ENCODE peak calls at places on chromosomes 3 and 15, in four cellular contexts. One of them, this sample, is unnamed.

GRCh38 chr3:112117826-112118571 is 15.0 kb downstream of the GCSAM start:
- DNase-seq in NCI-H1436: no peak
- DNase-seq in NCI-H774: no peak
- DNase-seq in HT1080: no peak
- DNase-seq in this sample: no peak

GRCh38 chr3:192155194-192155593 is 572.1 kb downstream of the FGF12 start:
- DNase-seq in NCI-H1436: no peak
- DNase-seq in NCI-H774: no peak
- DNase-seq in HT1080: no peak
- DNase-seq in this sample: no peak

GRCh38 chr15:57476533-57476975 is 100.2 kb downstream of the CGNL1 start:
- DNase-seq in NCI-H1436: no peak
- DNase-seq in NCI-H774: no peak
- DNase-seq in HT1080: peak; percentile 68
- DNase-seq in this sample: no peak

GRCh38 chr15:85533949-85534543 is 153.6 kb downstream of the AKAP13 start:
- DNase-seq in NCI-H1436: no peak
- DNase-seq in NCI-H774: no peak
- DNase-seq in HT1080: no peak
- DNase-seq in this sample: no peak

GRCh38 chr3:23668430-23668904 is 137.3 kb upstream of the UBE2E1 start:
- DNase-seq in NCI-H1436: no peak
- DNase-seq in NCI-H774: no peak
- DNase-seq in HT1080: peak; percentile 95
- DNase-seq in this sample: no peak

GRCh38 chr15:96440978-96441377 is 110.5 kb downstream of the NR2F2 start:
- DNase-seq in NCI-H1436: no peak
- DNase-seq in NCI-H774: no peak
- DNase-seq in HT1080: no peak
- DNase-seq in this sample: no peak

GRCh38 chr15:92599394-92599970 is 56.1 kb downstream of the FAM174B start:
- DNase-seq in NCI-H1436: no peak
- DNase-seq in NCI-H774: no peak
- DNase-seq in HT1080: peak; percentile 57
- DNase-seq in this sample: no peak

GRCh38 chr15:40278026-40278425 is 4.8 kb downstream of the ANKRD63 start:
- DNase-seq in NCI-H1436: no peak
- DNase-seq in NCI-H774: no peak
- DNase-seq in HT1080: no peak
- DNase-seq in this sample: no peak

GRCh38 chr3:131914090-131914691 is 120.6 kb downstream of the CPNE4 start:
- DNase-seq in NCI-H1436: no peak
- DNase-seq in NCI-H774: no peak
- DNase-seq in HT1080: no peak
- DNase-seq in this sample: no peak

GRCh38 chr15:52329150-52329549 is 33.5 kb upstream of the MYO5C start:
- DNase-seq in NCI-H1436: no peak
- DNase-seq in NCI-H774: no peak
- DNase-seq in HT1080: no peak
- DNase-seq in this sample: no peak

GRCh38 chr3:196568246-196569002 is at the start of the genes FBXO45 and WDR53:
- DNase-seq in NCI-H1436: peak; percentile 97
- DNase-seq in NCI-H774: peak; percentile 99
- DNase-seq in HT1080: peak; percentile 97
- DNase-seq in this sample: peak; percentile 97

GRCh38 chr3:81716870-81717509 is 44.5 kb downstream of the GBE1 start:
- DNase-seq in NCI-H1436: no peak
- DNase-seq in NCI-H774: peak; percentile 27
- DNase-seq in HT1080: no peak
- DNase-seq in this sample: no peak

GRCh38 chr15:60830479-60830878 is 351.5 kb upstream of the ICE2 start:
- DNase-seq in NCI-H1436: no peak
- DNase-seq in NCI-H774: no peak
- DNase-seq in HT1080: no peak
- DNase-seq in this sample: no peak

GRCh38 chr15:25734680-25735355 is 128.3 kb downstream of the ATP10A start:
- DNase-seq in NCI-H1436: no peak
- DNase-seq in NCI-H774: no peak
- DNase-seq in HT1080: peak; percentile 61
- DNase-seq in this sample: no peak

GRCh38 chr3:149971403-149972075 is 844 bp upstream of the PFN2 start:
- DNase-seq in NCI-H1436: peak; percentile 85
- DNase-seq in NCI-H774: peak; percentile 88
- DNase-seq in HT1080: peak; percentile 83
- DNase-seq in this sample: peak; percentile 97

GRCh38 chr15:41966920-41967465 is 5.4 kb downstream of the EHD4 start:
- DNase-seq in NCI-H1436: no peak
- DNase-seq in NCI-H774: no peak
- DNase-seq in HT1080: no peak
- DNase-seq in this sample: no peak

GRCh38 chr3:140206196-140207040 is 271.4 kb downstream of the CLSTN2 start:
- DNase-seq in NCI-H1436: peak; percentile 85
- DNase-seq in NCI-H774: no peak
- DNase-seq in HT1080: peak; percentile 60
- DNase-seq in this sample: peak; percentile 90

GRCh38 chr3:125433611-125434041 is 58.5 kb upstream of the ZNF148 start:
- DNase-seq in NCI-H1436: no peak
- DNase-seq in NCI-H774: no peak
- DNase-seq in HT1080: no peak
- DNase-seq in this sample: no peak

GRCh38 chr3:141425523-141426233 is 57.4 kb downstream of the ZBTB38 start:
- DNase-seq in NCI-H1436: no peak
- DNase-seq in NCI-H774: no peak
- DNase-seq in HT1080: no peak
- DNase-seq in this sample: no peak

GRCh38 chr15:97077930-97078329 is 747.4 kb downstream of the NR2F2 start:
- DNase-seq in NCI-H1436: no peak
- DNase-seq in NCI-H774: no peak
- DNase-seq in HT1080: no peak
- DNase-seq in this sample: no peak

GRCh38 chr3:55687526-55687925 is 200.4 kb upstream of the WNT5A start:
- DNase-seq in NCI-H1436: no peak
- DNase-seq in NCI-H774: no peak
- DNase-seq in HT1080: no peak
- DNase-seq in this sample: no peak

GRCh38 chr3:122010506-122010905 is 11.5 kb downstream of the ILDR1 start:
- DNase-seq in NCI-H1436: no peak
- DNase-seq in NCI-H774: no peak
- DNase-seq in HT1080: no peak
- DNase-seq in this sample: no peak

GRCh38 chr3:123723527-123724168 is 138.8 kb upstream of the HACD2 start:
- DNase-seq in NCI-H1436: peak; percentile 72
- DNase-seq in NCI-H774: peak; percentile 39
- DNase-seq in HT1080: peak; percentile 84
- DNase-seq in this sample: peak; percentile 88

GRCh38 chr15:36784717-36785116 is 205.3 kb downstream of the CDIN1 start:
- DNase-seq in NCI-H1436: no peak
- DNase-seq in NCI-H774: no peak
- DNase-seq in HT1080: no peak
- DNase-seq in this sample: no peak

GRCh38 chr3:194333212-194333980 is 17.7 kb downstream of the CPN2 start:
- DNase-seq in NCI-H1436: no peak
- DNase-seq in NCI-H774: no peak
- DNase-seq in HT1080: peak; percentile 88
- DNase-seq in this sample: no peak

GRCh38 chr3:126350502-126351085 is 6.6 kb downstream of the KLF15 start:
- DNase-seq in NCI-H1436: no peak
- DNase-seq in NCI-H774: no peak
- DNase-seq in HT1080: no peak
- DNase-seq in this sample: no peak

GRCh38 chr3:23696842-23697241 is 108.9 kb upstream of the UBE2E1 start:
- DNase-seq in NCI-H1436: no peak
- DNase-seq in NCI-H774: no peak
- DNase-seq in HT1080: no peak
- DNase-seq in this sample: no peak

GRCh38 chr3:14602804-14603644 is 48.5 kb upstream of the CCDC174 start:
- DNase-seq in NCI-H1436: no peak
- DNase-seq in NCI-H774: no peak
- DNase-seq in HT1080: no peak
- DNase-seq in this sample: peak; percentile 63

GRCh38 chr15:32730677-32731654 is 13.2 kb downstream of the GREM1 start:
- DNase-seq in NCI-H1436: no peak
- DNase-seq in NCI-H774: peak; percentile 81
- DNase-seq in HT1080: no peak
- DNase-seq in this sample: peak; percentile 55

GRCh38 chr15:92586383-92586910 is 69.1 kb downstream of the FAM174B start:
- DNase-seq in NCI-H1436: no peak
- DNase-seq in NCI-H774: no peak
- DNase-seq in HT1080: no peak
- DNase-seq in this sample: no peak

GRCh38 chr3:157174265-157174615 is 14.3 kb upstream of the CCNL1 start:
- DNase-seq in NCI-H1436: peak; percentile 46
- DNase-seq in NCI-H774: peak; percentile 61
- DNase-seq in HT1080: no peak
- DNase-seq in this sample: peak; percentile 57

GRCh38 chr15:73323956-73324355 is 44.8 kb downstream of the HCN4 start:
- DNase-seq in NCI-H1436: no peak
- DNase-seq in NCI-H774: no peak
- DNase-seq in HT1080: no peak
- DNase-seq in this sample: no peak

GRCh38 chr3:100761211-100761921 is 52.1 kb downstream of the TFG start:
- DNase-seq in NCI-H1436: peak; percentile 4
- DNase-seq in NCI-H774: peak; percentile 49
- DNase-seq in HT1080: no peak
- DNase-seq in this sample: no peak

GRCh38 chr3:146747928-146748327 is 142.8 kb upstream of the PLSCR5 start:
- DNase-seq in NCI-H1436: no peak
- DNase-seq in NCI-H774: no peak
- DNase-seq in HT1080: peak; percentile 34
- DNase-seq in this sample: peak; percentile 37

GRCh38 chr3:178454714-178455113 is 81.5 kb upstream of the KCNMB2 start:
- DNase-seq in NCI-H1436: no peak
- DNase-seq in NCI-H774: no peak
- DNase-seq in HT1080: peak; percentile 76
- DNase-seq in this sample: no peak

GRCh38 chr15:69976366-69976994 is 121.2 kb downstream of the TLE3 start:
- DNase-seq in NCI-H1436: no peak
- DNase-seq in NCI-H774: no peak
- DNase-seq in HT1080: peak; percentile 11
- DNase-seq in this sample: no peak

GRCh38 chr3:142828703-142829304 is 60.1 kb downstream of the PCOLCE2 start:
- DNase-seq in NCI-H1436: peak; percentile 83
- DNase-seq in NCI-H774: peak; percentile 49
- DNase-seq in HT1080: peak; percentile 81
- DNase-seq in this sample: peak; percentile 87